ENCODE peak calls at places on chromosomes 11 and 22, in four cellular contexts. One of them, this sample, is unnamed.

GRCh38 chr11:104534268-104534667 is 364.0 kb downstream of the CASP12 start:
- DNase-seq in A549: peak
- DNase-seq in breast epithelium: no peak
- DNase-seq in lower leg skin: no peak
- DNase-seq in this sample: no peak

GRCh38 chr22:40960137-40960536 is 9.0 kb downstream of the RBX1 start:
- DNase-seq in A549: no peak
- DNase-seq in breast epithelium: no peak
- DNase-seq in lower leg skin: no peak
- DNase-seq in this sample: no peak

GRCh38 chr11:83827520-83827919 is 541.4 kb upstream of the CCDC90B start:
- DNase-seq in A549: no peak
- DNase-seq in breast epithelium: no peak
- DNase-seq in lower leg skin: no peak
- DNase-seq in this sample: no peak

GRCh38 chr22:36149464-36149863 is 11.1 kb downstream of the APOL3 start:
- DNase-seq in A549: no peak
- DNase-seq in breast epithelium: no peak
- DNase-seq in lower leg skin: peak
- DNase-seq in this sample: no peak

GRCh38 chr11:88122956-88123355 is 52.3 kb downstream of the RAB38 start:
- DNase-seq in A549: no peak
- DNase-seq in breast epithelium: no peak
- DNase-seq in lower leg skin: no peak
- DNase-seq in this sample: no peak

GRCh38 chr11:93532285-93532789 is 10.9 kb downstream of the SMCO4 start:
- DNase-seq in A549: no peak
- DNase-seq in breast epithelium: no peak
- DNase-seq in lower leg skin: no peak
- DNase-seq in this sample: no peak

GRCh38 chr22:24516301-24516737 is 21.2 kb downstream of the UPB1 start:
- DNase-seq in A549: peak
- DNase-seq in breast epithelium: no peak
- DNase-seq in lower leg skin: no peak
- DNase-seq in this sample: peak

GRCh38 chr22:44625981-44626687 is 75.9 kb upstream of the PRR5 start:
- DNase-seq in A549: peak
- DNase-seq in breast epithelium: peak
- DNase-seq in lower leg skin: peak
- DNase-seq in this sample: peak

GRCh38 chr22:47281126-47282106 is 519.0 kb downstream of the TBC1D22A start:
- DNase-seq in A549: peak
- DNase-seq in breast epithelium: no peak
- DNase-seq in lower leg skin: no peak
- DNase-seq in this sample: no peak

GRCh38 chr11:113906038-113906437 is 1.4 kb downstream of the HTR3B start:
- DNase-seq in A549: peak
- DNase-seq in breast epithelium: no peak
- DNase-seq in lower leg skin: no peak
- DNase-seq in this sample: peak

GRCh38 chr22:49992921-49993648 is 19.5 kb downstream of the IL17REL start:
- DNase-seq in A549: peak
- DNase-seq in breast epithelium: peak
- DNase-seq in lower leg skin: peak
- DNase-seq in this sample: peak

GRCh38 chr11:132632641-132633124 is 899.6 kb downstream of the OPCML start:
- DNase-seq in A549: no peak
- DNase-seq in breast epithelium: no peak
- DNase-seq in lower leg skin: no peak
- DNase-seq in this sample: peak

GRCh38 chr11:18384157-18384641 is 10.2 kb upstream of the LDHA start:
- DNase-seq in A549: peak
- DNase-seq in breast epithelium: peak
- DNase-seq in lower leg skin: peak
- DNase-seq in this sample: no peak

GRCh38 chr11:107591446-107592236 is 694 bp downstream of the ELMOD1 start:
- DNase-seq in A549: peak
- DNase-seq in breast epithelium: no peak
- DNase-seq in lower leg skin: no peak
- DNase-seq in this sample: peak

GRCh38 chr22:41397143-41397811 is 15.5 kb downstream of the TEF start:
- DNase-seq in A549: no peak
- DNase-seq in breast epithelium: no peak
- DNase-seq in lower leg skin: no peak
- DNase-seq in this sample: no peak

GRCh38 chr11:129307162-129307561 is 68.5 kb upstream of the BARX2 start:
- DNase-seq in A549: no peak
- DNase-seq in breast epithelium: no peak
- DNase-seq in lower leg skin: no peak
- DNase-seq in this sample: no peak

GRCh38 chr11:75011872-75012271 is 23.1 kb downstream of the NEU3 start:
- DNase-seq in A549: no peak
- DNase-seq in breast epithelium: no peak
- DNase-seq in lower leg skin: no peak
- DNase-seq in this sample: no peak

GRCh38 chr11:114886644-114887259 is 208.4 kb downstream of the NXPE2 start:
- DNase-seq in A549: no peak
- DNase-seq in breast epithelium: no peak
- DNase-seq in lower leg skin: no peak
- DNase-seq in this sample: no peak

GRCh38 chr11:65653229-65654225 is 9.2 kb downstream of the RELA start:
- DNase-seq in A549: no peak
- DNase-seq in breast epithelium: no peak
- DNase-seq in lower leg skin: peak
- DNase-seq in this sample: no peak

GRCh38 chr11:70028147-70028855 is 49.8 kb upstream of the ANO1 start:
- DNase-seq in A549: no peak
- DNase-seq in breast epithelium: no peak
- DNase-seq in lower leg skin: peak
- DNase-seq in this sample: no peak

GRCh38 chr11:102287963-102288744 is 29.1 kb upstream of the BIRC3 start:
- DNase-seq in A549: peak
- DNase-seq in breast epithelium: no peak
- DNase-seq in lower leg skin: no peak
- DNase-seq in this sample: peak

GRCh38 chr11:47583844-47584243 is 2.6 kb upstream of the FAM180B start:
- DNase-seq in A549: no peak
- DNase-seq in breast epithelium: no peak
- DNase-seq in lower leg skin: no peak
- DNase-seq in this sample: no peak

GRCh38 chr11:123057604-123058305 is 4.2 kb downstream of the HSPA8 start:
- DNase-seq in A549: no peak
- DNase-seq in breast epithelium: no peak
- DNase-seq in lower leg skin: no peak
- DNase-seq in this sample: no peak
- TF ChIP-seq CTCF in A549: no peak
- TF ChIP-seq CTCF in breast epithelium: no peak
- TF ChIP-seq CTCF in lower leg skin: no peak
- TF ChIP-seq CTCF in this sample: no peak

GRCh38 chr22:48824673-48825651 is 1002.7 kb downstream of the BRD1 start:
- DNase-seq in A549: no peak
- DNase-seq in breast epithelium: no peak
- DNase-seq in lower leg skin: peak
- DNase-seq in this sample: no peak
- TF ChIP-seq CTCF in A549: no peak
- TF ChIP-seq CTCF in breast epithelium: no peak
- TF ChIP-seq CTCF in lower leg skin: no peak
- TF ChIP-seq CTCF in this sample: no peak

DNA sequence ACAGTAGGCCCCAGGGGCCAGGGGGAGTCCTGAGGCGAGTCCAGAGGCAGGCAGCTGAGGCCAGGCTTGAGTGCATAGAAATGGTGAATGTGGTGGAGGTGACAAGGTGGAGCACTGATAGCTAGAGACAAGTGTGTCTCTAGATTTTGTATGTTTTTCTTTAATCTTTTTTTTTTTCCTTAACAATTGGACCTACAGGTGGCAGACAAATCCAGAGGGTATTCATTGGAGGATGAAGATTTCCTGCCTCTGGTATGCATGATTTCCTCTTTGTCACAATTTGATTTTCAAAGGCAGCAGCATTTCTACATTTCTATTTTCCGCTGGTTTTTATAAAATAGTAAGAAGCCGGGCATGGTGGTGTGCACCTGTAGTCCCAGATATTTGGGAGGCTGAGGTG is 47.7 kb upstream of the DKK3 start:
- DNase-seq in A549: no peak
- DNase-seq in breast epithelium: no peak
- DNase-seq in lower leg skin: no peak
- DNase-seq in this sample: no peak
- TF ChIP-seq CTCF in A549: peak
- TF ChIP-seq CTCF in breast epithelium: no peak
- TF ChIP-seq CTCF in lower leg skin: no peak
- TF ChIP-seq CTCF in this sample: no peak

DNA sequence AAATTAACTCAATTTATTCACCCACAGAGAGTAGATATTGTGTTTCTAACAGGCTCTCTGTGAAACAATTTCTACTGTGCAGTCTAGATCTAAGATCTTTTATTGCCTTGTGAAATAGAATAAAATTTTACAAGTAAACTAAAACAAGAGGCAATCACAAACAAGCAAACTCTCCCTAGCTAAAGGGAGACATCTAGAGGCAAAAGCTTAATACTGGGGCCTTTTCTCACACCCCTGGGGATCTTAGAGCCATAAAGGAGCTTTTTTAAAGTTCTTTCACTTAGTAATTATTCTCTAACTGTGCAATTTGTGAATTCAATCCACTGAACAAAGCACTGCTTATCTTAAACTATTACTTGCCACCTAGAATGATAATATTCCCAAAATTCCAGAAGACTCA is 19.7 kb downstream of the ALG9 start:
- DNase-seq in A549: no peak
- DNase-seq in breast epithelium: no peak
- DNase-seq in lower leg skin: no peak
- DNase-seq in this sample: no peak
- TF ChIP-seq CTCF in A549: peak
- TF ChIP-seq CTCF in breast epithelium: no peak
- TF ChIP-seq CTCF in lower leg skin: no peak
- TF ChIP-seq CTCF in this sample: no peak

DNA sequence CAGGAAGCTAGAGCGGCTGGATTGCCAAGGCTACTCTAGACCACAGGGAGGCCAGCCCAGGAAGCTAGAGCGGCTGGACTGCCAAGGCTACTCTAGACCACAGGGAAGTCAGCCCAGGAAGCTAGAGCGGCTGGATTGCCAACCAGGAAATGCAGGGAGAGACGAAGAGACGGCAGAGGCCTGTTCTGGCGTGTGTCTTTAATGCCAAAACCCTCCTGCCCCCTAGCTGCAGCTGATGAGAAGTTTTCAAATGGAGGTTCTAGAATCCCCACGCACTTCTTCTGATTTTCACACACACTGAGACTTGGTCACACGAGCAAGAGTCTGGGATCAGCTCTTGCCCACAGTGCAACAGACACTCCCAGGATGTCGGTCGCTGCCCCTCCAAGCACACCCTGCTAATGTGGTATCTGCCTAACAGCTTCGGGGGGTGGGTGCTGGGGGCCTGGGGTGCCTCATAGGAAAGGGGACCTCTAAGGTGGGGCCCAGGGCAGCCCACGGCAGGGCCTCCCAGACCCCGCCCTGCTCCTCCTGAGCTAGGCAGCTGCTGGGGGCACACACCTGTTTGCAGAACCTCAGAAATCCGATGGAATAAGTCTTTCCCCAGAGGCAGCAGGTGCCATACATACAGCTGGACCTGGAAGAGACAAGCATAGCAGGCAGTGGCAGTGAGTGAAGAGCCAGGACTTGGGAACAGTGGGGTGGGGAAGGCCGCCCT is 28.5 kb downstream of the MAFF start:
- DNase-seq in A549: no peak
- DNase-seq in breast epithelium: peak
- DNase-seq in lower leg skin: peak
- DNase-seq in this sample: no peak
- TF ChIP-seq CTCF in A549: no peak
- TF ChIP-seq CTCF in breast epithelium: peak
- TF ChIP-seq CTCF in lower leg skin: no peak
- TF ChIP-seq CTCF in this sample: peak